ENCODE peak calls at places on chromosomes 12 and 14, in five cellular contexts. One of them, this sample, is unnamed.

GRCh38 chr12:16350682-16351081 is 3.2 kb downstream of the MGST1 start:
- DNase-seq in H4: peak
- DNase-seq in iris pigment epithelial cell: peak
- DNase-seq in WTC11: no peak
- DNase-seq in left ventricle myocardium superior: no peak
- DNase-seq in this sample: peak

GRCh38 chr12:57193706-57194245 is 22.8 kb upstream of the NXPH4 start:
- DNase-seq in H4: no peak
- DNase-seq in iris pigment epithelial cell: no peak
- DNase-seq in WTC11: no peak
- DNase-seq in left ventricle myocardium superior: no peak
- DNase-seq in this sample: no peak

GRCh38 chr14:72495668-72496067 is 398.2 kb downstream of the DPF3 start:
- DNase-seq in H4: peak
- DNase-seq in iris pigment epithelial cell: peak
- DNase-seq in WTC11: no peak
- DNase-seq in left ventricle myocardium superior: no peak
- DNase-seq in this sample: no peak

GRCh38 chr12:14716848-14717444 is 20.5 kb upstream of the GUCY2C start:
- DNase-seq in H4: peak
- DNase-seq in iris pigment epithelial cell: peak
- DNase-seq in WTC11: peak
- DNase-seq in left ventricle myocardium superior: no peak
- DNase-seq in this sample: peak

GRCh38 chr14:68785817-68786490 is 6.9 kb downstream of the ZFP36L1 start:
- DNase-seq in H4: peak
- DNase-seq in iris pigment epithelial cell: peak
- DNase-seq in WTC11: no peak
- DNase-seq in left ventricle myocardium superior: peak
- DNase-seq in this sample: peak

GRCh38 chr12:132477009-132477702 is 12.8 kb upstream of the FBRSL1 start:
- DNase-seq in H4: no peak
- DNase-seq in iris pigment epithelial cell: no peak
- DNase-seq in WTC11: no peak
- DNase-seq in left ventricle myocardium superior: no peak
- DNase-seq in this sample: no peak

GRCh38 chr12:57119294-57119693 is 8.1 kb upstream of the STAT6 start:
- DNase-seq in H4: no peak
- DNase-seq in iris pigment epithelial cell: no peak
- DNase-seq in WTC11: no peak
- DNase-seq in left ventricle myocardium superior: no peak
- DNase-seq in this sample: no peak

GRCh38 chr14:54564071-54564798 is 2.7 kb upstream of the SAMD4A start:
- DNase-seq in H4: peak
- DNase-seq in iris pigment epithelial cell: no peak
- DNase-seq in WTC11: no peak
- DNase-seq in left ventricle myocardium superior: no peak
- DNase-seq in this sample: peak

GRCh38 chr12:53967451-53968059 is 5.4 kb upstream of the HOXC11 start:
- DNase-seq in H4: no peak
- DNase-seq in iris pigment epithelial cell: no peak
- DNase-seq in WTC11: no peak
- DNase-seq in left ventricle myocardium superior: no peak
- DNase-seq in this sample: no peak

GRCh38 chr14:52693004-52693403 is 2.4 kb downstream of the ERO1A start:
- DNase-seq in H4: no peak
- DNase-seq in iris pigment epithelial cell: no peak
- DNase-seq in WTC11: no peak
- DNase-seq in left ventricle myocardium superior: no peak
- DNase-seq in this sample: no peak

GRCh38 chr14:104393199-104393897 is 186.2 kb upstream of the C14orf180 start:
- DNase-seq in H4: no peak
- DNase-seq in iris pigment epithelial cell: no peak
- DNase-seq in WTC11: no peak
- DNase-seq in left ventricle myocardium superior: peak
- DNase-seq in this sample: no peak

GRCh38 chr12:118237053-118237665 is 101.2 kb downstream of the PEBP1 start:
- DNase-seq in H4: no peak
- DNase-seq in iris pigment epithelial cell: no peak
- DNase-seq in WTC11: no peak
- DNase-seq in left ventricle myocardium superior: no peak
- DNase-seq in this sample: no peak

GRCh38 chr14:23641915-23642588 is 5.9 kb downstream of the DHRS2 start:
- DNase-seq in H4: no peak
- DNase-seq in iris pigment epithelial cell: no peak
- DNase-seq in WTC11: no peak
- DNase-seq in left ventricle myocardium superior: no peak
- DNase-seq in this sample: no peak

GRCh38 chr12:121062391-121063045 is 23.5 kb upstream of the OASL start:
- DNase-seq in H4: no peak
- DNase-seq in iris pigment epithelial cell: no peak
- DNase-seq in WTC11: no peak
- DNase-seq in left ventricle myocardium superior: no peak
- DNase-seq in this sample: no peak

GRCh38 chr14:70317091-70317968 is 42.2 kb downstream of the COX16 start:
- DNase-seq in H4: no peak
- DNase-seq in iris pigment epithelial cell: no peak
- DNase-seq in WTC11: no peak
- DNase-seq in left ventricle myocardium superior: no peak
- DNase-seq in this sample: no peak

GRCh38 chr14:55136868-55137785 is 8.1 kb downstream of the LGALS3 start:
- DNase-seq in H4: no peak
- DNase-seq in iris pigment epithelial cell: peak
- DNase-seq in WTC11: no peak
- DNase-seq in left ventricle myocardium superior: peak
- DNase-seq in this sample: no peak

GRCh38 chr14:80933282-80933681 is 8.3 kb downstream of the CEP128 start:
- DNase-seq in H4: no peak
- DNase-seq in iris pigment epithelial cell: no peak
- DNase-seq in WTC11: no peak
- DNase-seq in left ventricle myocardium superior: no peak
- DNase-seq in this sample: no peak

GRCh38 chr14:73376585-73376984 is 81.8 kb downstream of the NUMB start:
- DNase-seq in H4: no peak
- DNase-seq in iris pigment epithelial cell: no peak
- DNase-seq in WTC11: no peak
- DNase-seq in left ventricle myocardium superior: no peak
- DNase-seq in this sample: no peak

GRCh38 chr12:40697566-40698257 is 5.5 kb downstream of the CNTN1 start:
- DNase-seq in H4: peak
- DNase-seq in iris pigment epithelial cell: no peak
- DNase-seq in WTC11: no peak
- DNase-seq in left ventricle myocardium superior: no peak
- DNase-seq in this sample: peak

GRCh38 chr12:30013051-30013450 is 229.3 kb upstream of the TMTC1 start:
- DNase-seq in H4: no peak
- DNase-seq in iris pigment epithelial cell: no peak
- DNase-seq in WTC11: peak
- DNase-seq in left ventricle myocardium superior: no peak
- DNase-seq in this sample: peak

GRCh38 chr14:104524726-104525125 is 54.8 kb upstream of the C14orf180 start:
- DNase-seq in H4: no peak
- DNase-seq in iris pigment epithelial cell: no peak
- DNase-seq in WTC11: no peak
- DNase-seq in left ventricle myocardium superior: no peak
- DNase-seq in this sample: no peak

GRCh38 chr14:101739446-101740141 is 21.9 kb upstream of the PPP2R5C start:
- DNase-seq in H4: no peak
- DNase-seq in iris pigment epithelial cell: no peak
- DNase-seq in WTC11: no peak
- DNase-seq in left ventricle myocardium superior: no peak
- DNase-seq in this sample: no peak

GRCh38 chr14:94640721-94641631 is 28.8 kb downstream of the SERPINA3 start:
- DNase-seq in H4: no peak
- DNase-seq in iris pigment epithelial cell: peak
- DNase-seq in WTC11: no peak
- DNase-seq in left ventricle myocardium superior: no peak
- DNase-seq in this sample: no peak

GRCh38 chr12:67068773-67069450 is 200.2 kb upstream of the CAND1 start:
- DNase-seq in H4: peak
- DNase-seq in iris pigment epithelial cell: peak
- DNase-seq in WTC11: peak
- DNase-seq in left ventricle myocardium superior: peak
- DNase-seq in this sample: peak

GRCh38 chr14:91406982-91407381 is 10.6 kb downstream of the CCDC88C start:
- DNase-seq in H4: no peak
- DNase-seq in iris pigment epithelial cell: no peak
- DNase-seq in WTC11: no peak
- DNase-seq in left ventricle myocardium superior: no peak
- DNase-seq in this sample: no peak

GRCh38 chr12:4168041-4168440 is 105.5 kb upstream of the CCND2 start:
- DNase-seq in H4: no peak
- DNase-seq in iris pigment epithelial cell: no peak
- DNase-seq in WTC11: no peak
- DNase-seq in left ventricle myocardium superior: no peak
- DNase-seq in this sample: no peak

GRCh38 chr14:75452900-75453816 is 25.3 kb downstream of the JDP2 start:
- DNase-seq in H4: peak
- DNase-seq in iris pigment epithelial cell: peak
- DNase-seq in WTC11: peak
- DNase-seq in left ventricle myocardium superior: peak
- DNase-seq in this sample: peak

GRCh38 chr12:11798856-11799530 is 149.5 kb downstream of the ETV6 start:
- DNase-seq in H4: peak
- DNase-seq in iris pigment epithelial cell: peak
- DNase-seq in WTC11: no peak
- DNase-seq in left ventricle myocardium superior: no peak
- DNase-seq in this sample: no peak

GRCh38 chr12:42819801-42820200 is 230.3 kb upstream of the PRICKLE1 start:
- DNase-seq in H4: no peak
- DNase-seq in iris pigment epithelial cell: no peak
- DNase-seq in WTC11: no peak
- DNase-seq in left ventricle myocardium superior: no peak
- DNase-seq in this sample: no peak

GRCh38 chr12:7113389-7113871 is 4.4 kb upstream of the C1RL start:
- DNase-seq in H4: peak
- DNase-seq in iris pigment epithelial cell: peak
- DNase-seq in WTC11: no peak
- DNase-seq in left ventricle myocardium superior: no peak
- DNase-seq in this sample: peak

GRCh38 chr12:4285070-4285469 is 11.5 kb downstream of the CCND2 start:
- DNase-seq in H4: no peak
- DNase-seq in iris pigment epithelial cell: no peak
- DNase-seq in WTC11: no peak
- DNase-seq in left ventricle myocardium superior: no peak
- DNase-seq in this sample: no peak